ENCODE peak calls at places on chromosomes 16 and 17, in six cellular contexts. E is A549, M is IMR-90, W is mesendoderm, K is OCI-LY7, S is fibroblast of lung. O is an unnamed sample.

GRCh38 chr17:81722184-81723120 is 10.4 kb downstream of the SLC25A10 start:
- DNase-seq in E (no peak), M (no peak), W (no peak), K (no peak), S (no peak), O (no peak)

GRCh38 chr16:12098429-12099310 is 122.1 kb downstream of the SNX29 start:
- DNase-seq in E (no peak), M (no peak), W (no peak), K (no peak), S (no peak), O (no peak)

GRCh38 chr17:29569245-29569950 is 897 bp downstream of the TP53I13 start:
- DNase-seq in E (no peak), M (peak), W (peak), K (no peak), S (no peak), O (no peak)

GRCh38 chr17:12492450-12492849 is 173.2 kb upstream of the MYOCD start:
- DNase-seq in E (peak), M (peak), W (no peak), K (no peak), S (peak), O (no peak)

GRCh38 chr16:80719573-80719972 is 84.8 kb downstream of the CDYL2 start:
- DNase-seq in E (no peak), M (no peak), W (no peak), K (peak), S (no peak), O (no peak)

GRCh38 chr17:47629826-47630225 is 19.9 kb upstream of the KPNB1 start:
- DNase-seq in E (no peak), M (no peak), W (no peak), K (no peak), S (no peak), O (no peak)

GRCh38 chr16:89936508-89936907 is 12.0 kb upstream of the DEF8 start:
- DNase-seq in E (no peak), M (no peak), W (no peak), K (no peak), S (no peak), O (no peak)

GRCh38 chr17:36608280-36608679 is 6.9 kb downstream of the MRM1 start:
- DNase-seq in E (no peak), M (no peak), W (no peak), K (no peak), S (no peak), O (no peak)

GRCh38 chr16:296806-297510 is 14.0 kb downstream of the PDIA2 start:
- DNase-seq in E (no peak), M (no peak), W (no peak), K (no peak), S (no peak), O (no peak)

GRCh38 chr16:85816159-85816558 is 16.7 kb downstream of the COX4I1 start:
- DNase-seq in E (no peak), M (no peak), W (no peak), K (no peak), S (no peak), O (no peak)

GRCh38 chr16:16095646-16096045 is 127.6 kb downstream of the ABCC6 start:
- DNase-seq in E (no peak), M (peak), W (no peak), K (peak), S (peak), O (no peak)

GRCh38 chr17:44919885-44920564 is 4.7 kb upstream of the GFAP start:
- DNase-seq in E (peak), M (peak), W (peak), K (peak), S (peak), O (peak)

GRCh38 chr16:75854117-75854516 is 127.8 kb upstream of the CPHXL start:
- DNase-seq in E (no peak), M (no peak), W (no peak), K (no peak), S (no peak), O (no peak)

GRCh38 chr17:50365649-50366393 is 7.2 kb downstream of the MRPL27 start:
- DNase-seq in E (no peak), M (no peak), W (no peak), K (no peak), S (no peak), O (no peak)

GRCh38 chr17:46009681-46010596 is 10.9 kb downstream of the STH start:
- DNase-seq in E (peak), M (peak), W (no peak), K (no peak), S (peak), O (no peak)

GRCh38 chr17:38456031-38456815 is 28.0 kb downstream of the ARHGAP23 start:
- DNase-seq in E (no peak), M (no peak), W (peak), K (no peak), S (no peak), O (no peak)

GRCh38 chr17:45262516-45263476 is 902 bp upstream of the SPATA32 start:
- DNase-seq in E (peak), M (peak), W (no peak), K (no peak), S (peak), O (no peak)

GRCh38 chr17:78034429-78035091 is 76.1 kb downstream of the TNRC6C start:
- DNase-seq in E (peak), M (peak), W (no peak), K (no peak), S (peak), O (no peak)
- H3K4me2 ChIP-seq in E (peak), M (peak), W (no peak), K (no peak), S (no peak), O (no peak)

DNA sequence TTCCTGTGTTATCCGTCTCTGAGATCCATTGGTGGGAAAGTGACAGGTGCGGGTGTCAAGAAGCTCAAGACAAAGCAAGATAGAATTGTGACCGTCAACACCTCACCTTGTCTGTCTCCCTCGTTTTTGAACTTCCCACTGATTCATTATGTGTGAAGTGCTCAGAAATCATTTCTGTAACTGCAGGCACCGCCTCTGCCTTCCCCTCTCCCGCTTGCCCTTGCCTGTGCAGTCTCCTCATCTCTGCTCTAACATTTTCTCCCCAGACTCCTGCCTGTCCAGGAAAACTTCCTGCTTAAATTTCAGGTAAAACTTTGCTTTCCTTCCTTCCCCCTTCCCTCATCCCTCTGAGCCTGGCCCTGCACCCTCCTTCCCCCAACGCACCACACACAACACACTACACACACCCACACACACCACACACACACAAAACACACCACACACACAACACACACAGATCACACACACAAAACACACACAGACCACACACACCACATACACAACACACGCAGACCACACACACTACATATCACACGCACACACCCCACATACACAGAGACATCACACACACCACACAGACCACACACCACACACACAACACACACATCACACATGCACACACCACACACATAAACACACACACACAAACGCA is 25.7 kb downstream of the CALB2 start:
- DNase-seq in E (no peak), M (no peak), W (no peak), K (no peak), S (no peak), O (no peak)
- H3K4me2 ChIP-seq in E (no peak), M (no peak), W (no peak), K (no peak), S (no peak), O (no peak)

GRCh38 chr17:17785407-17785806 is 51.4 kb downstream of the SREBF1 start:
- DNase-seq in E (no peak), M (no peak), W (no peak), K (no peak), S (no peak), O (no peak)

GRCh38 chr17:17783825-17784598 is 52.8 kb downstream of the SREBF1 start:
- DNase-seq in E (no peak), M (no peak), W (peak), K (peak), S (peak), O (peak)

GRCh38 chr17:17782425-17783120 is 54.2 kb downstream of the SREBF1 start:
- DNase-seq in E (no peak), M (no peak), W (peak), K (peak), S (peak), O (no peak)

GRCh38 chr17:17783121-17783824 is 53.5 kb downstream of the SREBF1 start:
- DNase-seq in E (no peak), M (no peak), W (peak), K (peak), S (peak), O (peak)

DNA sequence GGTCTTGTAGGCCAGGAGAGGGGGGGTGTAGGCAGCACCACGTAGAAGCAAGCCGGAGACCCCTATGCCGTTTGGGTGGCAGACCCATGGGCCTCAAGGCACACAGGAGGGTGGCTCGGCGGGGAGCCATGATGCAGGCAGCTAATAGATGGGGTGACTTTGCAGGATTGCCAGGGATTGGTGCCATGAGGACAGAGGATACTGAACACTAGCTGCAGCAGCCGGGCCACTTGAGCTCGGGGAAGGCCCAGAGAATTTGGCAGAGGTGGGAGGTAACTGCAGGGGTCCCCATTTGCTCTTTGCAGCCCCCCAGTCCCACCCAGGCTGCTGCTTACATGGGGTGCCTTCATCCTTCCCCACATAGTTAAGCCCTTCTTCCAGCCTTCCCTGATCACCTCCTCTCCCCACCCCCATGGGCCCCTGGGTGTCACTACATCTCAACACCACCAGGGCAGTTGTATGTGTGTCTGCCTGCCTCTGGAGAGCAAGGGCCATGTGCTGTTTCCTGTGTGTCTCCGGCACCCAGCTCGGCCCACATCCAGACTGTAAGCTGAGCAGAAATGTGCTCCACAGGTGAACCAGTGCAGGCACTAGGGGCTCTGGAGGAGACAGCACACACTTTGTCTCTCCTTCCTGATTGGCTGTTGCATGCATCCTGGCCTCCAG is 52.1 kb downstream of the SREBF1 start:
- DNase-seq in E (peak), M (no peak), W (peak), K (peak), S (no peak), O (no peak)
- H3K4me2 ChIP-seq in E (no peak), M (no peak), W (no peak), K (peak), S (peak), O (peak)

DNA sequence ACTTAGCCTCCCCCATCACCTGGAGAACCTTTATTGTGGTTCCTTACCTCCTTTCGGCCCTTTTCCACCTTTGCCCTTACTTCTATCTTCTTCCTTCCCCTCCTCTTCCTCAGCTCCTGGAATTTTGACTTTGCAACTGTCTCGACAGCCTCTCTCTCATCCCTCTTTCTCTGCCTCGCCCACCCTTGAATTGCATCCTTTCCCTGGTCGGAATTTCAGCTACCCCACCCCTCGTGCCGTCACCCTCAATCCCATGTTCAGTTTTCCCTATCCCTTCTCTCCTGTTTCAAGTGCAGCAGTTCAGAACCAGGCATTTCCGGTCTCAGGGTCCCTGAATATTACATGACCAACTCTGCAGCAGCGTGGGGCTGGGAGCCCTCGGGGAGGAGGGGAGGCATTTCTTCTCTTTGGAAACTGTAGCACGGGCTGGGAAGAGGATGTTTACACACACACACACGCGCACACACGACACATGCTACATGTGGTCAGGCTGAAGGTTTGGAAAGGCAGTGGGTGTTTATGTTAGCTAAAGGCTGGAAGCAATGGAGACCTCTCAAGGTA is 881 bp downstream of the MINK1 start:
- DNase-seq in E (peak), M (peak), W (peak), K (peak), S (peak), O (no peak)
- H3K4me2 ChIP-seq in E (peak), M (peak), W (peak), K (peak), S (peak), O (peak)

DNA sequence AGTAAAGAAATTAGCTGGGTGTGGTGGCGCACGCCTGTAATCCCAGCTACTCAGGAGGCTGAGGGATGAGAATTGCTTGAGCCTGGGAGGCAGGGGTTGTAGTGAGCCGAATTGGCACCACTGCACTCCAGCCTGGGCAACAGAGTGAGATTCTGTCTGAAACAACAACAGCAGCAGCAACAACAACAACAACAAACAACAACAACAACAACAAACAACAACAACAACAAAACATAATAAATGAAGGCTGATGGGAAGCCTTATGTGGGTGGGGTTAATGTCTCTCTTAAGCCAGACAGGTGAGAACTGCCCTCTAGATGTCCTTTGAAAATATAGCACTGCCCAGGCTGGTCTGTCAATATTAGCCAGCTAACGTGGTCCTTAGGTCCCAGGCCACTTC is 107.3 kb downstream of the MSI2 start:
- DNase-seq in E (no peak), M (no peak), W (no peak), K (no peak), S (no peak), O (no peak)
- H3K4me2 ChIP-seq in E (no peak), M (no peak), W (no peak), K (peak), S (no peak), O (no peak)

DNA sequence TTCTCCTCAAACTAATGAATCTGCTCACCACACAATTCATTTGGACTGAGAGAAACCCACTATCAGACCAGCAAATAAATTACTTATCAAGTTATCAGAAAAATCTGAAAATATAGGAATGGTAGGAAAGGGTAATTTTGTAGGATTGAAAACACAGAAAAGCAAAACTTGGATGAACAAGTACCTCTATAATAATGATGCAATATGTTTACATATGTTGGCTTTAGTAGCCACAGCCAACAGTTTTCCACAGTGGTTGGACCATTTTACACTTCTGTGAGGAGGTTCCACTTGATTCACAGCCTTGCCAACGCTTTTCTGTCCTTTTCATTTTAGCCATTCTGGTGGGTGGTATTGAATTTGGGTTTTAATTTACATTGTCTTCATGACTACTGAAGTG is 10.6 kb upstream of the GINS3 start:
- DNase-seq in E (no peak), M (no peak), W (no peak), K (no peak), S (no peak), O (no peak)
- H3K4me2 ChIP-seq in E (no peak), M (no peak), W (no peak), K (no peak), S (no peak), O (no peak)